ENCODE peak calls at places on chromosome 4, in nine cellular contexts. G is CD8-positive, alpha-beta T cell; W is CD4-positive, CD25-positive, alpha-beta regulatory T cell; Y is K562; X is uterus; J is lower lobe of right lung; I is GM23248; A is astrocyte; B is RWPE1. U is an unnamed sample.

GRCh38 chr4:57104706-57105560 is 5.3 kb downstream of the IGFBP7 start:
- DNase-seq in B (no peak), W (no peak), G (no peak), I (peak; percentile 28), J (no peak), X (no peak), Y (no peak), A (no peak), U (no peak)

GRCh38 chr4:8329560-8329858 is 60.0 kb downstream of the HTRA3 start:
- DNase-seq in Y (no peak), I (no peak), W (no peak), B (no peak), J (no peak), A (no peak), X (no peak), G (no peak), U (no peak)

GRCh38 chr4:7472443-7473013 is 37.8 kb upstream of the PSAPL1 start:
- DNase-seq in I (no peak), Y (no peak), W (no peak), G (no peak), B (no peak), J (no peak), A (no peak), X (no peak), U (no peak)

GRCh38 chr4:158622251-158622650 is 49.4 kb downstream of the C4orf46 start:
- DNase-seq in J (no peak), G (no peak), I (peak; percentile 39), A (peak; percentile 20), X (no peak), W (no peak), Y (no peak), B (no peak), U (no peak)

GRCh38 chr4:140187316-140187695 is 33.3 kb upstream of the MAML3 start:
- DNase-seq in W (no peak), Y (no peak), X (no peak), A (no peak), G (no peak), I (peak; percentile 6), J (no peak), B (no peak), U (peak; percentile 14)

GRCh38 chr4:80610845-80611244 is 275.3 kb downstream of the CFAP299 start:
- DNase-seq in X (no peak), W (no peak), J (no peak), G (no peak), I (peak; percentile 50), Y (no peak), B (no peak), A (peak; percentile 47), U (no peak)

GRCh38 chr4:17336524-17336941 is 175.4 kb downstream of the QDPR start:
- DNase-seq in Y (no peak), G (peak; percentile 86), J (no peak), A (peak; percentile 68), X (no peak), B (peak; percentile 31), W (peak; percentile 91), I (no peak), U (no peak)

GRCh38 chr4:165555302-165555701 is 176.5 kb downstream of the CPE start:
- DNase-seq in Y (no peak), G (no peak), B (no peak), A (no peak), J (no peak), X (no peak), I (no peak), W (no peak), U (no peak)

GRCh38 chr4:721261-722171 is 15.9 kb downstream of the PCGF3 start:
- DNase-seq in I (peak; percentile 76), J (no peak), Y (no peak), W (no peak), X (peak; percentile 48), G (no peak), B (peak; percentile 12), A (no peak), U (peak; percentile 54)

GRCh38 chr4:2036327-2036726 is 22.8 kb upstream of the NAT8L start:
- DNase-seq in I (no peak), G (no peak), B (no peak), A (no peak), Y (no peak), W (no peak), X (no peak), J (no peak), U (no peak)

GRCh38 chr4:6907658-6908191 is 1.9 kb upstream of the TBC1D14 start:
- DNase-seq in G (no peak), B (no peak), I (peak; percentile 34), Y (peak; percentile 61), W (peak; percentile 36), X (no peak), A (no peak), J (peak; percentile 77), U (no peak)

GRCh38 chr4:183441276-183441675 is 3.2 kb upstream of the CDKN2AIP start:
- DNase-seq in Y (no peak), A (no peak), B (no peak), W (no peak), X (no peak), G (no peak), J (no peak), I (no peak), U (no peak)

GRCh38 chr4:146458594-146458993 is 63.1 kb downstream of the SLC10A7 start:
- DNase-seq in X (no peak), Y (no peak), I (no peak), B (no peak), W (peak; percentile 54), J (no peak), A (no peak), G (no peak), U (no peak)

GRCh38 chr4:162959056-162959455 is 207.6 kb downstream of the NAF1 start:
- DNase-seq in I (no peak), J (no peak), Y (no peak), B (no peak), X (no peak), A (no peak), W (no peak), G (no peak), U (no peak)

GRCh38 chr4:88569944-88570455 is 22.3 kb upstream of the HERC3 start:
- DNase-seq in W (no peak), J (no peak), X (no peak), I (peak; percentile 36), A (peak; percentile 12), G (no peak), B (no peak), Y (no peak), U (no peak)

GRCh38 chr4:47913328-47913727 is 1.1 kb downstream of the NFXL1 start:
- DNase-seq in W (no peak), X (no peak), I (peak; percentile 60), B (peak; percentile 34), Y (no peak), A (peak; percentile 52), G (no peak), J (no peak), U (no peak)

GRCh38 chr4:3328814-3329663 is 36.2 kb downstream of the RGS12 start:
- DNase-seq in J (no peak), X (no peak), W (no peak), I (no peak), B (no peak), G (no peak), Y (no peak), A (no peak), U (no peak)

GRCh38 chr4:22483551-22483981 is 32.3 kb downstream of the ADGRA3 start:
- DNase-seq in B (peak; percentile 77), G (no peak), I (peak; percentile 84), W (no peak), X (no peak), A (peak; percentile 92), J (no peak), Y (no peak), U (no peak)

GRCh38 chr4:139786494-139787354 is 121.1 kb downstream of the MGST2 start:
- DNase-seq in B (no peak), I (no peak), W (no peak), X (no peak), J (no peak), Y (no peak), A (no peak), G (no peak), U (no peak)

GRCh38 chr4:2174061-2174460 is 67.9 kb downstream of the HAUS3 start:
- DNase-seq in X (no peak), B (no peak), Y (no peak), W (no peak), A (no peak), I (no peak), G (no peak), J (no peak), U (no peak)

DNA sequence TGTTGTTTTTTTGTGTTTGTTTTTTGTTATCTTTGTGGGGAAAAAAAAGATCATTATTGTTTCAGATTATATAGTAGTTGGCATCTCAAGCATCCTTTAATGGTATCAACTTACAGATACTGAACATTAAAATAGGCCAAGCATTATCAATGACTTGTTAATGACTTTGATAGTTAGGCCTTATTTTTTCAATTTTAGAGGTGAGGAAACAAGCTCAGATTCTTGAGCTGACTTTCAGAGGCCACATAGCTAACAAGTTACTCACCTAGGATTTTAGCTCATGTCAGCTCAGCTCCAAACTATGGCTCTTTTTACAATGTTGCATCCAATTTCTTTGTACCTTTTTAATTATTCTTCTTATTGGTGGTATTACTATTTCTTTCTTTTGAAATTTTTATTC is 471 bp upstream of the PLAC8 start:
- DNase-seq in G (no peak), I (peak; percentile 75), Y (no peak), B (peak; percentile 38), W (no peak), A (peak; percentile 62), X (no peak), J (no peak), U (no peak)
- H3K27ac ChIP-seq in G (peak overlapping the region; percentile 97), I (no peak overlapping the region), Y (no peak overlapping the region), B (no peak overlapping the region), W (peak overlapping the region; percentile 81), A (no peak overlapping the region), X (no peak overlapping the region), J (peak overlapping the region; percentile 9), U (peak overlapping the region; percentile 90)

GRCh38 chr4:38177792-38178665 is 217.8 kb downstream of the PTTG2 start:
- DNase-seq in A (no peak), I (peak; percentile 66), J (peak; percentile 91), W (peak; percentile 69), B (no peak), Y (peak; percentile 21), G (peak; percentile 60), X (peak; percentile 72), U (no peak)
- H3K27ac ChIP-seq in A (no peak overlapping the region), I (no peak overlapping the region), J (peak overlapping the region; percentile 50), W (no peak overlapping the region), B (peak overlapping the region; percentile 41), Y (no peak overlapping the region), G (no peak overlapping the region), X (peak overlapping the region; percentile 57), U (no peak overlapping the region)

GRCh38 chr4:25172964-25173917 is 13.0 kb upstream of the SEPSECS start:
- DNase-seq in J (no peak), G (no peak), W (no peak), A (peak; percentile 99), I (peak; percentile 99), Y (peak; percentile 17), X (peak; percentile 59), B (peak; percentile 93), U (peak; percentile 96)
- H3K27ac ChIP-seq in J (peak overlapping the region; percentile 34), G (no peak overlapping the region), W (no peak overlapping the region), A (peak overlapping the region; percentile 64), I (peak overlapping the region; percentile 76), Y (peak overlapping the region; percentile 17), X (peak overlapping the region; percentile 73), B (peak overlapping the region; percentile 34), U (peak overlapping the region; percentile 78)

DNA sequence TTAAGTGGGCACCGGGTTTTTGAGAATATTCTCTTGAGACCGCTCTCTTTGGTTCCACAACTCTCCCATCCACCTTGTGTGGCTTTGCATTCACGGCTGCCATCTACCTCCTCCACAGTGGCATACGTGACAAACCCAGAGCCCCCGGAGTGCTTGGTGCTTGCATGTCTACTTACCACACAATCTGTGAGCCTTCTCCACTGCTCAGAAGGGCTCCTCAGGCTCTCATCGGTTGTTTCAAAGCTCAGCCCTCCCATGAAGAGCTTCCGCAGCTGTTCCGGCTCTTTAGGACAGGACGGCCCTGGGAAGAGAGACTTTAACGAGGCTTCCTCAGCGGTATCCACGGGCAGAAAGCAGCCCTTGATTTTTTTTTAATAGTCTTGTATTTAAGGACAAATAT is 167.6 kb upstream of the ANK2 start:
- DNase-seq in J (no peak), X (peak; percentile 35), W (no peak), I (peak; percentile 25), A (no peak), G (no peak), Y (no peak), B (no peak), U (no peak)
- H3K27ac ChIP-seq in J (no peak overlapping the region), X (peak overlapping the region; percentile 68), W (no peak overlapping the region), I (no peak overlapping the region), A (no peak overlapping the region), G (no peak overlapping the region), Y (no peak overlapping the region), B (no peak overlapping the region), U (no peak overlapping the region)

U was measured in epithelial cell of prostate.